ENCODE peak calls at places on chromosomes 13 and 19, in ten cellular contexts. V, A, K, Q, O, G, I, M, J and T are unnamed samples.

GRCh38 chr13:35714588-35714987 is 238.1 kb upstream of the MAB21L1 start:
- DNase-seq in V (no peak), A (no peak), K (no peak), Q (no peak), O (no peak), G (no peak), I (no peak), M (no peak), J (no peak), T (no peak)

GRCh38 chr19:40578442-40578908 is 1.8 kb downstream of the SHKBP1 start:
- DNase-seq in V (peak), A (no peak), K (no peak), Q (peak), O (no peak), G (no peak), I (no peak), M (no peak), J (no peak), T (no peak)

GRCh38 chr19:32652893-32653625 is 21.9 kb downstream of the ANKRD27 start:
- DNase-seq in V (no peak), A (no peak), K (no peak), Q (peak), O (no peak), G (peak), I (no peak), M (peak), J (peak), T (no peak)

GRCh38 chr19:16208064-16208759 is 10.5 kb downstream of the AP1M1 start:
- DNase-seq in V (peak), A (no peak), K (no peak), Q (no peak), O (no peak), G (peak), I (no peak), M (no peak), J (no peak), T (no peak)

GRCh38 chr19:55111238-55111831 is 6.1 kb downstream of the PPP1R12C start:
- DNase-seq in V (no peak), A (no peak), K (no peak), Q (no peak), O (no peak), G (no peak), I (no peak), M (no peak), J (no peak), T (no peak)

GRCh38 chr13:103523853-103524252 is 457.6 kb upstream of the SLC10A2 start:
- DNase-seq in V (no peak), A (no peak), K (no peak), Q (no peak), O (no peak), G (no peak), I (no peak), M (no peak), J (no peak), T (no peak)

GRCh38 chr19:33469171-33470039 is 52.2 kb downstream of the PEPD start:
- DNase-seq in V (no peak), A (no peak), K (no peak), Q (no peak), O (no peak), G (peak), I (no peak), M (no peak), J (no peak), T (no peak)

GRCh38 chr19:35208121-35208520 is 20.4 kb downstream of the FAM187B start:
- DNase-seq in V (peak), A (no peak), K (no peak), Q (no peak), O (no peak), G (no peak), I (no peak), M (no peak), J (no peak), T (no peak)

GRCh38 chr13:33334831-33335230 is 49.3 kb upstream of the STARD13 start:
- DNase-seq in V (no peak), A (no peak), K (no peak), Q (no peak), O (no peak), G (no peak), I (no peak), M (no peak), J (no peak), T (no peak)

GRCh38 chr13:69935043-69935442 is 172.6 kb upstream of the ATXN8OS start:
- DNase-seq in V (peak), A (no peak), K (peak), Q (no peak), O (no peak), G (no peak), I (no peak), M (no peak), J (no peak), T (no peak)

GRCh38 chr13:100789481-100789880 is 114.9 kb upstream of the TMTC4 start:
- DNase-seq in V (no peak), A (no peak), K (no peak), Q (peak), O (no peak), G (no peak), I (no peak), M (peak), J (no peak), T (no peak)

GRCh38 chr19:29263305-29264080 is 50.5 kb upstream of the UQCRFS1 start:
- DNase-seq in V (peak), A (peak), K (no peak), Q (peak), O (peak), G (peak), I (peak), M (peak), J (peak), T (peak)

GRCh38 chr19:10431254-10431942 is 11.1 kb downstream of the PDE4A start:
- DNase-seq in V (peak), A (no peak), K (no peak), Q (no peak), O (no peak), G (peak), I (no peak), M (peak), J (peak), T (peak)

GRCh38 chr19:16660763-16661479 is at the start of gene TMEM38A:
- DNase-seq in V (peak), A (no peak), K (no peak), Q (no peak), O (peak), G (peak), I (peak), M (no peak), J (peak), T (peak)

GRCh38 chr19:23055501-23055900 is 52.5 kb upstream of the ZNF728 start:
- DNase-seq in V (no peak), A (no peak), K (no peak), Q (no peak), O (no peak), G (no peak), I (no peak), M (no peak), J (no peak), T (no peak)

GRCh38 chr19:35055715-35056179 is 14.2 kb downstream of the HPN start:
- DNase-seq in V (peak), A (no peak), K (no peak), Q (no peak), O (no peak), G (no peak), I (no peak), M (no peak), J (no peak), T (no peak)

GRCh38 chr19:54388001-54388802 is 23.5 kb upstream of the LAIR1 start:
- DNase-seq in V (peak), A (no peak), K (no peak), Q (no peak), O (peak), G (peak), I (peak), M (no peak), J (peak), T (peak)

GRCh38 chr13:103263448-103263847 is 197.2 kb upstream of the SLC10A2 start:
- DNase-seq in V (no peak), A (no peak), K (no peak), Q (no peak), O (no peak), G (no peak), I (no peak), M (no peak), J (no peak), T (no peak)

GRCh38 chr19:7611541-7612279 is 16.0 kb downstream of the CAMSAP3 start:
- DNase-seq in V (no peak), A (no peak), K (no peak), Q (no peak), O (no peak), G (no peak), I (peak), M (no peak), J (no peak), T (no peak)

GRCh38 chr19:19032420-19033175 is 719 bp downstream of the SUGP2 start:
- DNase-seq in V (peak), A (peak), K (peak), Q (peak), O (peak), G (peak), I (peak), M (peak), J (peak), T (peak)

GRCh38 chr13:110284809-110285519 is 22.0 kb downstream of the COL4A1 start:
- DNase-seq in V (no peak), A (no peak), K (no peak), Q (no peak), O (no peak), G (peak), I (no peak), M (no peak), J (no peak), T (no peak)

GRCh38 chr19:42250666-42251531 is 4.0 kb downstream of the ERF start:
- DNase-seq in V (peak), A (no peak), K (no peak), Q (peak), O (no peak), G (no peak), I (no peak), M (peak), J (no peak), T (no peak)

GRCh38 chr13:41428155-41428554 is 29.2 kb upstream of the RGCC start:
- DNase-seq in V (peak), A (no peak), K (no peak), Q (peak), O (peak), G (no peak), I (peak), M (no peak), J (no peak), T (no peak)
- TF ChIP-seq CTCF in V (peak), A (peak), K (no peak), Q (peak), O (no peak), G (no peak), I (peak), M (peak), J (no peak), T (peak)

DNA sequence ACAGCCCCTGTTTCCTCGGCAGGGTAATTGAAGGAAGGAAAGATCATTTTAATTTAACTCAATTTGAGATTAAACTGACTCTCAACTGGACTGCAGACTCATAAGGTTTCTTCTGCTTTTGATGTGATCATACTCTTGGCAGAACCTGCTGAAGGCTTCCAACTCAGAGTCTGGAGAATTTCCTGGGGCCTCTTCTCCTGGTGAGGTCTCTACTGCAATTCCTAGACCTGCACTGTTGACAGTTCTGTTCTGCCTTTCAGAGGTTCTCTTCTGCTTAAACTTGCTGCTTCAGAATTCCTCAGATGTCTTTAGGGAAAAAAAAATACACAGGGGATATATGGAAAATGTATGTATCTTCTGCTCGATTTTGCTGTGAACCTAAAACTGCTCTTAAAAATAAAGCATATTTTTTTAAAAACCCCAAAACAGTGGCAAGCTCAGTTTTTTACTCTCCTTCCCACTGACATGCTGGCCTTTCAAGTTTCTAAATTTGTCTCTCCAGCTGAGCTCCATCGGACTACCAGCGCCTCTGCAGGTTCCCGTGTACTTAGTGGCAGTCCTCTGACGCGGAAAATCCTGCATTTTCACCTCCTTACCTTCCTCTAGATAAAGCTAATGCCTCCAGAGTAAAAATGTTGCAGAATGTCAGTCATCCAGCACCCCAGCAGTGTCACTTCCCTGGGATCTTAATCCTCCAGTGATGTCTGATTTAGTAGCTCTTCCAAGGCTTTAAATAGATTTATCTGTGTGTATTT is 733.5 kb upstream of the SGCG start:
- DNase-seq in V (no peak), A (no peak), K (no peak), Q (no peak), O (no peak), G (no peak), I (no peak), M (no peak), J (no peak), T (no peak)
- TF ChIP-seq CTCF in V (no peak), A (no peak), K (no peak), Q (no peak), O (no peak), G (no peak), I (no peak), M (no peak), J (no peak), T (no peak)

GRCh38 chr13:61728468-61728867 is 312.8 kb upstream of the PCDH20 start:
- DNase-seq in V (no peak), A (no peak), K (no peak), Q (peak), O (no peak), G (no peak), I (no peak), M (peak), J (no peak), T (no peak)
- TF ChIP-seq CTCF in V (no peak), A (no peak), K (no peak), Q (no peak), O (no peak), G (no peak), I (no peak), M (no peak), J (no peak), T (no peak)

DNA sequence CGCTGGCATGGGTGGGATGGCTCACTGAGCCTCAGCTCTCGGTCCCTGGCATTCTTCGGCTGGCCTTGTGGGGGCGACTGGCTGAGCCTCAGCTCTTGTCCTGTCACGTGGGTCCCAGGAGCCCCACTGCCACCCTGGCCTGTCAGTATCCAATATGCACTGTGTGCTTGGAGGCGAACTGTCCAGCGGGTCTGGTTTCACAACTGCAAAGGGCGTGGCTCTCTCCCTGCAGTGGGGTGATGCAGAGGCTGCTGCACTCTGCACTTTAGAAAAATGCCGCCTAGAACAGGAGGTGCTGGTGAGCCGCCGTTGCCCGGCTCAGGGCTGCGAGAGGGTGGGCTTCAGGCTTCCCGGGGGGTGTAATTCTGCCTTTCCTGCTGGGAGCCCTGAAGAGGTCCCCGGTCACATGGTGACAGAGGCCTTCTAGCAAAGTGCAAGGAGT is 17.0 kb upstream of the TMEM255B start:
- DNase-seq in V (peak), A (peak), K (peak), Q (peak), O (no peak), G (peak), I (peak), M (peak), J (peak), T (no peak)
- TF ChIP-seq CTCF in V (no peak), A (no peak), K (peak), Q (peak), O (no peak), G (no peak), I (peak), M (no peak), J (no peak), T (no peak)

GRCh38 chr13:97659602-97660001 is 225.6 kb downstream of the RAP2A start:
- DNase-seq in V (peak), A (no peak), K (no peak), Q (peak), O (no peak), G (no peak), I (peak), M (peak), J (no peak), T (no peak)
- TF ChIP-seq CTCF in V (no peak), A (peak), K (peak), Q (peak), O (no peak), G (no peak), I (peak), M (peak), J (no peak), T (peak)

GRCh38 chr19:281992-282391 is 9.2 kb downstream of the PLPP2 start:
- DNase-seq in V (no peak), A (no peak), K (no peak), Q (no peak), O (no peak), G (peak), I (no peak), M (no peak), J (no peak), T (no peak)
- TF ChIP-seq CTCF in V (no peak), A (peak), K (peak), Q (no peak), O (no peak), G (no peak), I (no peak), M (no peak), J (no peak), T (peak)

GRCh38 chr13:46905249-46905648 is 8.4 kb upstream of the HTR2A start:
- DNase-seq in V (no peak), A (no peak), K (no peak), Q (peak), O (no peak), G (no peak), I (no peak), M (peak), J (no peak), T (no peak)
- TF ChIP-seq CTCF in V (no peak), A (peak), K (no peak), Q (peak), O (no peak), G (no peak), I (no peak), M (peak), J (no peak), T (peak)

GRCh38 chr19:30669329-30670010 is 297.3 kb downstream of the ZNF536 start:
- DNase-seq in V (peak), A (peak), K (no peak), Q (peak), O (peak), G (peak), I (peak), M (peak), J (peak), T (peak)
- TF ChIP-seq CTCF in V (peak), A (peak), K (peak), Q (peak), O (peak), G (no peak), I (peak), M (peak), J (peak), T (peak)